ENCODE peak calls at places on chromosomes 6 and 20, in four cellular contexts. X is NB4, M is epithelial cell of proximal tubule, Y is suprapubic skin. H is an unnamed sample.

GRCh38 chr6:142011156-142011555 is 121.6 kb upstream of the GJE1 start:
- DNase-seq in X (no peak), M (no peak), Y (no peak), H (no peak)

GRCh38 chr6:74752303-74752702 is 453.6 kb downstream of the COL12A1 start:
- DNase-seq in X (no peak), M (no peak), Y (no peak), H (no peak)

GRCh38 chr6:151381722-151382121 is 9.6 kb downstream of the ZBTB2 start:
- DNase-seq in X (no peak), M (no peak), Y (no peak), H (no peak)

GRCh38 chr6:19312291-19312978 is 524.7 kb upstream of the ID4 start:
- DNase-seq in X (no peak), M (no peak), Y (no peak), H (no peak)

GRCh38 chr20:62477669-62478450 is 2.1 kb upstream of the GATA5 start:
- DNase-seq in X (peak), M (no peak), Y (no peak), H (no peak)

GRCh38 chr20:8209061-8209460 is 77.0 kb downstream of the PLCB1 start:
- DNase-seq in X (no peak), M (no peak), Y (no peak), H (no peak)

GRCh38 chr20:10696650-10697049 is 22.9 kb upstream of the JAG1 start:
- DNase-seq in X (peak), M (no peak), Y (no peak), H (no peak)

GRCh38 chr6:98644063-98644462 is 190.3 kb upstream of the POU3F2 start:
- DNase-seq in X (no peak), M (no peak), Y (no peak), H (no peak)

H was measured in GM12864.